ENCODE peak calls at places on chromosomes 12 and 14, in five cellular contexts. A, G, N, X and Y are unnamed samples.
A peak's percentile ranks its signal among the peaks of the same experiment; 100 is the strongest.

GRCh38 chr14:54785778-54786160 is 116.9 kb downstream of the GCH1 start:
- DNase-seq in A (no peak), G (no peak), N (peak; percentile 11), X (no peak), Y (no peak)

GRCh38 chr12:95642583-95642982 is 91.3 kb upstream of the USP44 start:
- DNase-seq in A (peak; percentile 27), G (no peak), N (no peak), X (no peak), Y (no peak)

GRCh38 chr12:125180144-125180543 is 114.9 kb downstream of the AACS start:
- DNase-seq in A (no peak), G (no peak), N (no peak), X (no peak), Y (no peak)

GRCh38 chr12:131118366-131118765 is 164.7 kb downstream of the ADGRD1 start:
- DNase-seq in A (no peak), G (peak; percentile 18), N (peak; percentile 38), X (no peak), Y (no peak)

GRCh38 chr12:3607039-3607719 is 116.2 kb downstream of the PRMT8 start:
- DNase-seq in A (no peak), G (no peak), N (no peak), X (no peak), Y (no peak)

GRCh38 chr12:62933220-62933870 is 1.6 kb downstream of the PPM1H start:
- DNase-seq in A (peak; percentile 89), G (peak; percentile 53), N (peak; percentile 94), X (peak; percentile 52), Y (peak; percentile 86)

GRCh38 chr12:21346542-21347205 is 12.0 kb upstream of the SLCO1A2 start:
- DNase-seq in A (no peak), G (no peak), N (no peak), X (no peak), Y (no peak)

GRCh38 chr14:95895720-95896119 is 19.1 kb downstream of the TUNAR start:
- DNase-seq in A (peak; percentile 83), G (no peak), N (peak; percentile 91), X (peak; percentile 18), Y (peak; percentile 80)

GRCh38 chr12:31370645-31371620 is 45.0 kb upstream of the SINHCAF start:
- DNase-seq in A (peak; percentile 98), G (no peak), N (peak; percentile 95), X (peak; percentile 77), Y (peak; percentile 77)

GRCh38 chr12:108832730-108833354 is 24.5 kb downstream of the SSH1 start:
- DNase-seq in A (peak; percentile 86), G (no peak), N (no peak), X (no peak), Y (no peak)

GRCh38 chr12:28925726-28926376 is 223.2 kb upstream of the FAR2 start:
- DNase-seq in A (no peak), G (no peak), N (no peak), X (no peak), Y (no peak)

GRCh38 chr12:49539406-49540228 is 787 bp downstream of the KCNH3 start:
- DNase-seq in A (no peak), G (peak; percentile 33), N (peak; percentile 67), X (no peak), Y (peak; percentile 70)

GRCh38 chr14:77598366-77599050 is 17.9 kb downstream of the SPTLC2 start:
- DNase-seq in A (no peak), G (no peak), N (no peak), X (no peak), Y (no peak)

GRCh38 chr14:84527706-84528105 is 1002.2 kb upstream of the FLRT2 start:
- DNase-seq in A (no peak), G (no peak), N (no peak), X (no peak), Y (no peak)

GRCh38 chr12:67651380-67651695 is 2.8 kb downstream of the DYRK2 start:
- DNase-seq in A (peak; percentile 35), G (no peak), N (no peak), X (peak; percentile 4), Y (peak; percentile 46)

GRCh38 chr14:53692451-53693330 is 263.9 kb downstream of the BMP4 start:
- DNase-seq in A (no peak), G (no peak), N (no peak), X (no peak), Y (no peak)

GRCh38 chr12:10497602-10498001 is 8.1 kb upstream of the EIF2S3B start:
- DNase-seq in A (no peak), G (no peak), N (no peak), X (no peak), Y (no peak)

GRCh38 chr14:59450716-59451115 is 14.5 kb downstream of the GPR135 start:
- DNase-seq in A (no peak), G (no peak), N (no peak), X (no peak), Y (no peak)

DNA sequence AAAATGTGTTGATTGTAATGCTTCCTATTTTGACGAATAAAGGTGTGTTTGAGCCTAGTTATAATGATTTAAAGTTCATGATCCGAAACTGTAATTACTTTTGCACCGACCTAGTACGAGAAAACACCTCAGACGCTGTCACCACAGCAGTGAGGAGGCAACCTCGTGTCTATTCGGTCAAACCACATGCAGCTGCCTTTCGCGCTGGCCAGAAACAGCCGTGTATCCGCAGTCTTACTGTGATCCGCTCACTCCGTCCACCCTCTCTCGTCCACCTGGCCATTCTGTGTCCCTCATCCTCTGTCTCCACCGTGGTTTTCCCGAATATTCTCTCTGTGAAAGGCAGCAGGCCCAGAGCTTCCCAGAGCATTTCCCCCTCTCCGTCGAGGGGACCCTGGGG is 67.1 kb downstream of the NOC4L start:
- DNase-seq in A (no peak), G (no peak), N (no peak), X (no peak), Y (no peak)
- H3K27me3 ChIP-seq in A (no peaks in the 10 kb centered on the region), G (no peaks in the 10 kb centered on the region), N (no peaks in the 10 kb centered on the region), X (peaks cover 77% of the 10 kb centered on the region), Y (no peaks in the 10 kb centered on the region)

GRCh38 chr12:53817021-53817389 is 65.2 kb upstream of the CISTR start:
- DNase-seq in A (no peak), G (no peak), N (no peak), X (no peak), Y (no peak)
- H3K27me3 ChIP-seq in A (no peaks in the 10 kb centered on the region), G (no peaks in the 10 kb centered on the region), N (peaks cover 76% of the 10 kb centered on the region), X (peaks cover 23% of the 10 kb centered on the region), Y (no peaks in the 10 kb centered on the region)

DNA sequence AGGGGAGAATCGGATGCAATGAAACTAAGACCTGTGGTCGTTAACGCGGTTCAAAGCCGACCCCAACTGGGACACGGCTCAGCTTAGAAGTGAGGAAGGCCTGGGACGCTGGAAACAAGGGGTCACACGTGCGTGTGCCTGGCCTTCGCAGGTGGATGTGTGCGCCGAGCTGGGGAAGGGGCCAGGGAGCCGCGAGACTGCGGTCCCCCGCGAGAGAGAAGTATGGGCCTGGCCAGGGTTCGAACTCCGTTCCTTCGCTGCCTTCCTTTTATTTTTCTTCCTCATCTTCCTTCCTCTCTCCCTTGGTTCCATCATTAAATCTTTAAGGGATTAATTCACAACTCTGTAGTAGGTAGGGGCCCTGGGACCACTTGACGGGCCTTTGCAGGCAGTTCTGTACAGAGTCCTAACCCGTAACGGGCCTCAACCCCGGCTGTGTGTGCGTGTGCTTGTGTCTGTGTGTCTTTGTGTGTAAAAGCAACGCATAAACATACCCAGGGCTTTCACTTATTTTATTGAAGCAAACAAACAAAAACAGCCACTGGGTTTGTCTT is 3.6 kb downstream of the TTC6 start:
- DNase-seq in A (no peak), G (no peak), N (peak; percentile 58), X (no peak), Y (no peak)
- H3K27me3 ChIP-seq in A (peaks cover 60% of the 10 kb centered on the region), G (no peaks in the 10 kb centered on the region), N (peaks cover 86% of the 10 kb centered on the region), X (no peaks in the 10 kb centered on the region), Y (peaks cover 96% of the 10 kb centered on the region)

DNA sequence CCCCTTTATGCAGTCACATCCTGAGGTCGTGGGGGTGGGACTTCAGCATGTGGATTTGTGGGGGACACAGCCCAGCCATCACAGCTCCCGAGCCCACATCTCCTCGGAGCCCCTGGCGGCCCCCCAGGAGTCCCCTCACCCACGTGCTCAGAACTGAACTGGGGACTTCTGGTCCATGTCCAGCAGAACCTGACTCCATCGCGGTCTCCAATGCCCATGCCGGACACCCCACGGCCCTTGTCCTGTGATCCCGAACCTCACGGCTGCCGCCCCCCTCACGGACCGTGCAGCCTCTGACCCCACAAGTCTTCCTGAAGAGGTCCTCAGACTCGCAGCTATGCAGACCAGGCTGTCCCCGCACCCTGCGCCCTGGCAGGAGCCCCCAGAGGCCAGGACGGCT is 13.5 kb upstream of the FBRSL1 start:
- DNase-seq in A (no peak), G (no peak), N (no peak), X (no peak), Y (no peak)
- H3K27me3 ChIP-seq in A (no peaks in the 10 kb centered on the region), G (no peaks in the 10 kb centered on the region), N (peaks cover 3% of the 10 kb centered on the region), X (peaks cover 54% of the 10 kb centered on the region), Y (peaks cover 7% of the 10 kb centered on the region)

DNA sequence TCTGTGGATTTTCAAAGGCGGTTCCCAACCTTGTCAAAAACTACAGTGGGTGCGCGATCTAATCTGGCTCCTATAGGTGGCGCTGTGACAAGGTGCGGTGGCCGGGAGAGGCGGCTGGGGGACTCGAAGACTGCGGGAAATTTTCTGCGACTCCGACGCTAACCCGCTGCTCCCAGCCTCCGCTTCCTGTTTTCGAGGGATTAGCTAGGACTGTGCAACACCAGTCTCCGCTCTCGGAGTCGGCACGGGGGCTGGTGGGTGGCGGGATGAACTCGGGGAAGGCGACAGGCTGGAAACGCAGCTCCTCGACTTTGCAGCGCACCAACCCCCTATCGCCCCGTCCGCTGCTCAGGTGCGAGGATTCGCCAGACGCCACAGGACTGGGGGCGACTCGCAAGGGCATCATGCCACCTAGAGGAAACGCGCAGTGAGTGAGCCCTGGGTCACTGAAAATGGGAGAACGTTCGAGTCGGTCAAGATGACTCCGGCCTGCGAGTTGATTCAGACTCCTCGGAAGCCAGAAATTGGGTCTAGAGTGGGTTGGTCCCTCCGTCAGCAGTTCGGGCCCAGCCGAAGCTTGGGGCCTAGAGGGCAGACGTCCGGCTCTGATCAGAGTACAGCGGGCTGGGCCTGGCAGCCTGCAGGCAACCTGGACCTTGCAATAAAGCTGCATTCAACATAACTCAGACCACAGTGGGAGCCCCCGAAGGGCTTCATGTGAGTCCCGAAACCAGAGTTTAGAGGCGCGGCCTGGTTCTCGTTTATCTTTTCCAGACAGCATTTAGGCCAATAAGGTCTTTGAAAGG is 5.5 kb upstream of the PAX9 start:
- DNase-seq in A (peak; percentile 87), G (no peak), N (peak; percentile 94), X (peak; percentile 52), Y (peak; percentile 86)
- H3K27me3 ChIP-seq in A (peaks cover 87% of the 10 kb centered on the region), G (peaks cover 70% of the 10 kb centered on the region), N (peaks cover 100% of the 10 kb centered on the region), X (peaks cover 74% of the 10 kb centered on the region), Y (peaks cover 100% of the 10 kb centered on the region)

GRCh38 chr12:2384533-2385328 is 331.9 kb downstream of the CACNA1C start:
- DNase-seq in A (peak; percentile 42), G (no peak), N (peak; percentile 71), X (no peak), Y (no peak)

GRCh38 chr12:2387051-2387834 is 334.5 kb downstream of the CACNA1C start:
- DNase-seq in A (no peak), G (no peak), N (peak; percentile 44), X (no peak), Y (no peak)

GRCh38 chr12:2384029-2384386 is 331.2 kb downstream of the CACNA1C start:
- DNase-seq in A (no peak), G (no peak), N (no peak), X (no peak), Y (no peak)

GRCh38 chr12:2385529-2385928 is 332.7 kb downstream of the CACNA1C start:
- DNase-seq in A (no peak), G (no peak), N (peak; percentile 39), X (no peak), Y (no peak)

DNA sequence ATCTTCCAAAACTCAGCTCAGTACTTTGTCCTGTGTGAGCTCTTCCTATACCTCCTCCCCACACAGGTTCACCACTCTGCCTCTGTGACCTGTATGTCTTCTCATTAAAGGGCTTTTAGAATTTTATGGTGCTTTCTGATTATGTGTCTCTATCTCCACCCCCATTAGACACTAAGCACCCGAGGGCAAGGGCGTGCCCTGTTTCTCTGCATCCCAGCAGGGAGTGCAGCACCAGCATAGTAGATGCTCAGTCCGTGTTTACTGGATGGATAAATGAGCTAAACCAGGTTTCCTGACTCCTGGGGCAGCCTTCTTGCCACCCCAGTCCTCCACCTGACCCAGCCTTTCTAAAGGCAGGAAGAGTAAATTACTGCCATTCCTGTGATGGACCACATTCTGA is 333.8 kb downstream of the CACNA1C start:
- DNase-seq in A (no peak), G (no peak), N (peak; percentile 49), X (no peak), Y (no peak)
- H3K27me3 ChIP-seq in A (no peaks in the 10 kb centered on the region), G (no peaks in the 10 kb centered on the region), N (no peaks in the 10 kb centered on the region), X (peaks cover 33% of the 10 kb centered on the region), Y (no peaks in the 10 kb centered on the region)